ENCODE peak calls at places on chromosomes 4 and X, in four cellular contexts. X is LHCN-M2, B is hypothalamus, O is uterus. V is an unnamed sample.

GRCh38 chr4:6095897-6096296 is 77.7 kb upstream of the C4orf50 start:
- DNase-seq in O (no peak), X (no peak), B (no peak), V (no peak)

GRCh38 chr4:2805712-2806391 is 13.0 kb downstream of the SH3BP2 start:
- DNase-seq in O (peak), X (no peak), B (no peak), V (peak)

GRCh38 chr4:85722806-85723205 is 247.9 kb downstream of the ARHGAP24 start:
- DNase-seq in O (no peak), X (peak), B (no peak), V (no peak)

GRCh38 chr4:100168521-100168920 is 21.7 kb downstream of the DDIT4L start:
- DNase-seq in O (no peak), X (peak), B (no peak), V (no peak)

GRCh38 chrX:7690842-7691241 is 152.1 kb upstream of the VCX start:
- DNase-seq in X (no peak), O (no peak), B (no peak), V (no peak)

GRCh38 chr4:150773032-150773431 is 191.1 kb downstream of the MAB21L2 start:
- DNase-seq in O (no peak), B (no peak), X (no peak), V (no peak)

GRCh38 chr4:109649872-109650271 is 53.4 kb downstream of the CASP6 start:
- DNase-seq in O (no peak), B (no peak), X (no peak), V (no peak)

GRCh38 chr4:67465032-67465762 is 80.1 kb downstream of the CENPC start:
- DNase-seq in X (peak), B (no peak), O (no peak), V (no peak)